ENCODE peak calls at places on chromosome 3, in ten cellular contexts. R is heart left ventricle; B is testis; K is A549; Z is keratinocyte; M is CD4-positive, alpha-beta T cell; D is RWPE1; I is fibroblast of lung; O is colonic mucosa; T is esophagus squamous epithelium. L is an unnamed sample.

GRCh38 chr3:72290859-72291641 is 506.1 kb upstream of the PROK2 start:
- DNase-seq in Z (no peak), K (no peak), B (no peak), R (no peak), D (no peak), O (no peak), M (no peak), T (no peak), I (no peak), L (no peak)

GRCh38 chr3:14988988-14989394 is 41.6 kb downstream of the NR2C2 start:
- DNase-seq in B (no peak), T (no peak), O (no peak), Z (no peak), I (no peak), R (no peak), K (peak; percentile 22), D (no peak), M (no peak), L (no peak)

GRCh38 chr3:195443391-195443989 is 670 bp upstream of the ACAP2 start:
- DNase-seq in K (no peak), O (no peak), R (no peak), D (no peak), M (no peak), T (no peak), Z (no peak), I (no peak), B (no peak), L (no peak)

GRCh38 chr3:181906338-181906737 is 194.6 kb downstream of the SOX2 start:
- DNase-seq in I (no peak), O (no peak), B (no peak), K (no peak), R (no peak), M (no peak), T (no peak), D (no peak), Z (no peak), L (no peak)

GRCh38 chr3:52227117-52227516 is 1.7 kb upstream of the TLR9 start:
- DNase-seq in M (no peak), T (no peak), B (no peak), O (no peak), Z (no peak), K (no peak), R (no peak), I (no peak), D (no peak), L (no peak)

GRCh38 chr3:191355406-191355805 is 25.1 kb upstream of the UTS2B start:
- DNase-seq in M (no peak), K (no peak), I (no peak), R (no peak), O (no peak), T (no peak), D (no peak), Z (no peak), B (no peak), L (no peak)

GRCh38 chr3:181709537-181710279 is 2.0 kb upstream of the SOX2 start:
- DNase-seq in R (peak; percentile 68), T (no peak), M (no peak), I (peak; percentile 61), O (peak; percentile 82), Z (no peak), K (peak; percentile 61), B (peak; percentile 92), D (peak; percentile 42), L (peak; percentile 62)

GRCh38 chr3:147945968-147946519 is 536.9 kb downstream of the ZIC1 start:
- DNase-seq in R (peak; percentile 20), T (no peak), I (peak; percentile 94), M (no peak), B (peak; percentile 32), O (no peak), K (peak; percentile 67), D (peak; percentile 48), Z (no peak), L (peak; percentile 33)

GRCh38 chr3:197590313-197590962 is 34.7 kb upstream of the BDH1 start:
- DNase-seq in R (no peak), O (peak; percentile 89), T (no peak), Z (no peak), I (no peak), D (no peak), M (no peak), B (no peak), K (peak; percentile 35), L (no peak)

GRCh38 chr3:12345141-12345561 is 56.3 kb downstream of the PPARG start:
- DNase-seq in R (no peak), T (no peak), B (no peak), M (no peak), I (peak; percentile 68), K (peak; percentile 39), Z (peak; percentile 63), O (no peak), D (peak; percentile 56), L (no peak)

GRCh38 chr3:115074502-115074901 is 72.6 kb downstream of the ZBTB20 start:
- DNase-seq in Z (no peak), T (no peak), R (no peak), K (no peak), O (no peak), D (no peak), M (no peak), B (no peak), I (peak; percentile 73), L (no peak)

GRCh38 chr3:183306798-183307671 is 54.0 kb downstream of the B3GNT5 start:
- DNase-seq in O (peak; percentile 94), Z (no peak), B (peak; percentile 53), I (peak; percentile 82), M (no peak), K (peak; percentile 50), R (peak; percentile 76), D (no peak), T (peak; percentile 45), L (peak; percentile 70)

GRCh38 chr3:125366132-125366531 is 9.0 kb downstream of the ZNF148 start:
- DNase-seq in T (no peak), R (no peak), I (no peak), M (no peak), D (no peak), B (no peak), K (no peak), Z (no peak), O (no peak), L (no peak)

GRCh38 chr3:8499181-8499611 is 2.4 kb upstream of the LMCD1 start:
- DNase-seq in K (no peak), T (no peak), B (peak; percentile 54), D (no peak), O (no peak), I (peak; percentile 86), Z (no peak), R (no peak), M (no peak), L (no peak)

GRCh38 chr3:64650710-64651109 is 37.1 kb downstream of the ADAMTS9 start:
- DNase-seq in K (no peak), D (no peak), I (peak; percentile 55), T (no peak), O (no peak), B (no peak), M (no peak), R (no peak), Z (no peak), L (no peak)

GRCh38 chr3:64648927-64649906 is 38.6 kb downstream of the ADAMTS9 start:
- DNase-seq in Z (no peak), M (no peak), O (no peak), K (no peak), B (no peak), R (no peak), T (no peak), I (no peak), D (no peak), L (no peak)

GRCh38 chr3:64651286-64651685 is 36.5 kb downstream of the ADAMTS9 start:
- DNase-seq in I (no peak), R (no peak), T (no peak), M (no peak), O (no peak), K (no peak), B (no peak), D (no peak), Z (no peak), L (no peak)

GRCh38 chr3:64651791-64652241 is 36.0 kb downstream of the ADAMTS9 start:
- DNase-seq in I (peak; percentile 43), M (no peak), O (no peak), R (no peak), K (no peak), T (no peak), B (no peak), D (no peak), Z (no peak), L (no peak)

GRCh38 chr3:64650096-64650622 is 37.6 kb downstream of the ADAMTS9 start:
- DNase-seq in D (no peak), Z (no peak), O (no peak), B (no peak), I (no peak), T (no peak), M (no peak), R (no peak), K (no peak), L (no peak)
- H3K27ac ChIP-seq in D (no peak overlapping the region), Z (no peak overlapping the region), O (no peak overlapping the region), B (peak overlapping the region; percentile 2), I (no peak overlapping the region), T (no peak overlapping the region), M (no peak overlapping the region), R (no peak overlapping the region), K (no peak overlapping the region), L (peak overlapping the region; percentile 50)

GRCh38 chr3:39108309-39108708 is 829 bp downstream of the TTC21A start:
- DNase-seq in Z (no peak), R (no peak), I (no peak), T (no peak), M (no peak), D (no peak), B (no peak), O (peak; percentile 18), K (no peak), L (no peak)
- H3K27ac ChIP-seq in Z (no peak overlapping the region), R (no peak overlapping the region), I (peak overlapping the region; percentile 95), T (peak overlapping the region; percentile 96), M (no peak overlapping the region), D (peak overlapping the region; percentile 83), B (peak overlapping the region; percentile 93), O (peak overlapping the region; percentile 94), K (peak overlapping the region; percentile 92), L (peak overlapping the region; percentile 99)

DNA sequence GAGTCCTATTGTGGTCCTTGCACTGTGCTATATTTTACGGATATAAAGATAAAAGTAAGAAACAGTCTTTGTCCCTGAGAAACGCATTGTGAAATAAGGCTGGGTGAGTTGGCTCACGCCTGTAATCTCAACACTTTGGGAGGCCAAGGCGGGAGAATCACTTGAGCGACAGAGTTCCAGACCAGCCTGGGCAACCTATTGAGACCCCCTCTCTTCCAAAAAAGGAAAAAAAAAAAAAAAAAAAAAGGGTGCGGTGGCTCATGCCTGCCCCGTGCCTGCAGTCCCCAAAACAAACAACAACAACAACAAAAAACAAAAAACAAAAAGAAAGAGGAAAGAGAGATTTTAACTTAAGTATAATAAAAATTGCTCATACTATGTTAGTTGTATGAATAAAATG is 555 bp upstream of the FNDC3B start:
- DNase-seq in Z (no peak), R (no peak), I (peak; percentile 30), K (no peak), T (no peak), M (no peak), B (no peak), D (no peak), O (no peak), L (no peak)
- H3K27ac ChIP-seq in Z (peak overlapping the region; percentile 85), R (peak overlapping the region; percentile 99), I (peak overlapping the region; percentile 98), K (peak overlapping the region; percentile 100), T (peak overlapping the region; percentile 90), M (no peak overlapping the region), B (peak overlapping the region; percentile 98), D (peak overlapping the region; percentile 97), O (peak overlapping the region; percentile 99), L (peak overlapping the region; percentile 99)

DNA sequence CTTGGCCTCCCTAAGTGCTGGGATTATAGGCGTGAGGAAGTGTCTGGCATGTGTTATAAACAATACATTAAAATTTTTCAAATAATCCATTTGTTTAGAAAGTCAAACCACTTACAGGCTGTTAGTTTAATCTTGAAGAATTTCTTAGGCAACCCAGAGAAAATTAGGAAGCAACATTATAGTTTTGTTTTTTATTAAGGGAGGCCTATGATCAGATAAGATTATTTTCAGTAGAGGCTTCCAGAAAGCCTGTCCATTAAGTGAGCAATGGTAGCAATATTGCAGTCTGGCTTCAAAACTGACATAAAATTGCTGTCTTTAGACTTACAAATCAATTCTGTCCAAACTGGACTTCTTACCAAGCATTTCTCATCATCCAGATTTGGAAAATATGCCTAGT is 49.6 kb downstream of the CD47 start:
- DNase-seq in K (no peak), I (no peak), T (no peak), B (no peak), D (no peak), M (no peak), O (no peak), R (no peak), Z (no peak), L (no peak)
- H3K27ac ChIP-seq in K (no peak overlapping the region), I (no peak overlapping the region), T (no peak overlapping the region), B (no peak overlapping the region), D (no peak overlapping the region), M (no peak overlapping the region), O (no peak overlapping the region), R (no peak overlapping the region), Z (no peak overlapping the region), L (no peak overlapping the region)

L was measured in left ventricle myocardium inferior.